ENCODE peak calls at places on chromosomes 1 and 21, in four cellular contexts. One of them, this sample, is unnamed.

GRCh38 chr1:161048949-161049722 is 3.4 kb upstream of the USF1 start:
- DNase-seq in upper lobe of left lung: no peak
- DNase-seq in NCI-H2081: no peak
- DNase-seq in stimulated activated CD4-positive, alpha-beta T cell treated with anti-CD3 and anti-CD28 coated beads, Interleukin-2, amount 100 ng/mL, for 48 hours: no peak
- DNase-seq in this sample: no peak

GRCh38 chr21:38956791-38957571 is 151.3 kb downstream of the ETS2 start:
- DNase-seq in upper lobe of left lung: peak
- DNase-seq in NCI-H2081: peak
- DNase-seq in stimulated activated CD4-positive, alpha-beta T cell treated with anti-CD3 and anti-CD28 coated beads, Interleukin-2, amount 100 ng/mL, for 48 hours: no peak
- DNase-seq in this sample: peak

GRCh38 chr21:43313221-43313938 is 113.6 kb downstream of the SIK1 start:
- DNase-seq in upper lobe of left lung: no peak
- DNase-seq in NCI-H2081: no peak
- DNase-seq in stimulated activated CD4-positive, alpha-beta T cell treated with anti-CD3 and anti-CD28 coated beads, Interleukin-2, amount 100 ng/mL, for 48 hours: no peak
- DNase-seq in this sample: no peak

GRCh38 chr1:210464519-210465039 is 135.9 kb downstream of the HHAT start:
- DNase-seq in upper lobe of left lung: peak
- DNase-seq in NCI-H2081: peak
- DNase-seq in stimulated activated CD4-positive, alpha-beta T cell treated with anti-CD3 and anti-CD28 coated beads, Interleukin-2, amount 100 ng/mL, for 48 hours: peak
- DNase-seq in this sample: no peak

GRCh38 chr1:229381234-229381633 is 38.4 kb upstream of the CCSAP start:
- DNase-seq in upper lobe of left lung: no peak
- DNase-seq in NCI-H2081: peak
- DNase-seq in stimulated activated CD4-positive, alpha-beta T cell treated with anti-CD3 and anti-CD28 coated beads, Interleukin-2, amount 100 ng/mL, for 48 hours: no peak
- DNase-seq in this sample: no peak

GRCh38 chr1:161736332-161736969 is 13.1 kb upstream of the DUSP12 start:
- DNase-seq in upper lobe of left lung: no peak
- DNase-seq in NCI-H2081: no peak
- DNase-seq in stimulated activated CD4-positive, alpha-beta T cell treated with anti-CD3 and anti-CD28 coated beads, Interleukin-2, amount 100 ng/mL, for 48 hours: no peak
- DNase-seq in this sample: peak

GRCh38 chr1:19453843-19454242 is 31.5 kb downstream of the CAPZB start:
- DNase-seq in upper lobe of left lung: no peak
- DNase-seq in NCI-H2081: no peak
- DNase-seq in stimulated activated CD4-positive, alpha-beta T cell treated with anti-CD3 and anti-CD28 coated beads, Interleukin-2, amount 100 ng/mL, for 48 hours: no peak
- DNase-seq in this sample: peak

GRCh38 chr1:53156783-53157182 is 14.3 kb upstream of the SLC1A7 start:
- DNase-seq in upper lobe of left lung: no peak
- DNase-seq in NCI-H2081: no peak
- DNase-seq in stimulated activated CD4-positive, alpha-beta T cell treated with anti-CD3 and anti-CD28 coated beads, Interleukin-2, amount 100 ng/mL, for 48 hours: no peak
- DNase-seq in this sample: no peak

GRCh38 chr1:226100436-226101347 is 38.2 kb downstream of the H3-3A start:
- DNase-seq in upper lobe of left lung: peak
- DNase-seq in NCI-H2081: peak
- DNase-seq in stimulated activated CD4-positive, alpha-beta T cell treated with anti-CD3 and anti-CD28 coated beads, Interleukin-2, amount 100 ng/mL, for 48 hours: peak
- DNase-seq in this sample: no peak

GRCh38 chr1:227901239-227901905 is 46.4 kb downstream of the WNT9A start:
- DNase-seq in upper lobe of left lung: no peak
- DNase-seq in NCI-H2081: no peak
- DNase-seq in stimulated activated CD4-positive, alpha-beta T cell treated with anti-CD3 and anti-CD28 coated beads, Interleukin-2, amount 100 ng/mL, for 48 hours: no peak
- DNase-seq in this sample: no peak

GRCh38 chr1:178352790-178353416 is 143.9 kb downstream of the CLEC20A start:
- DNase-seq in upper lobe of left lung: no peak
- DNase-seq in NCI-H2081: no peak
- DNase-seq in stimulated activated CD4-positive, alpha-beta T cell treated with anti-CD3 and anti-CD28 coated beads, Interleukin-2, amount 100 ng/mL, for 48 hours: no peak
- DNase-seq in this sample: no peak

GRCh38 chr1:234707641-234708040 is 97.7 kb upstream of the IRF2BP2 start:
- DNase-seq in upper lobe of left lung: peak
- DNase-seq in NCI-H2081: no peak
- DNase-seq in stimulated activated CD4-positive, alpha-beta T cell treated with anti-CD3 and anti-CD28 coated beads, Interleukin-2, amount 100 ng/mL, for 48 hours: no peak
- DNase-seq in this sample: peak

GRCh38 chr21:46636550-46637289 is 1.2 kb downstream of the PRMT2 start:
- DNase-seq in upper lobe of left lung: no peak
- DNase-seq in NCI-H2081: no peak
- DNase-seq in stimulated activated CD4-positive, alpha-beta T cell treated with anti-CD3 and anti-CD28 coated beads, Interleukin-2, amount 100 ng/mL, for 48 hours: no peak
- DNase-seq in this sample: no peak

GRCh38 chr1:198846506-198847010 is 207.7 kb downstream of the PTPRC start:
- DNase-seq in upper lobe of left lung: no peak
- DNase-seq in NCI-H2081: no peak
- DNase-seq in stimulated activated CD4-positive, alpha-beta T cell treated with anti-CD3 and anti-CD28 coated beads, Interleukin-2, amount 100 ng/mL, for 48 hours: no peak
- DNase-seq in this sample: no peak

GRCh38 chr21:46320331-46320801 is 3.3 kb downstream of the C21orf58 start:
- DNase-seq in upper lobe of left lung: no peak
- DNase-seq in NCI-H2081: no peak
- DNase-seq in stimulated activated CD4-positive, alpha-beta T cell treated with anti-CD3 and anti-CD28 coated beads, Interleukin-2, amount 100 ng/mL, for 48 hours: no peak
- DNase-seq in this sample: no peak

GRCh38 chr1:14567056-14567455 is 31.4 kb upstream of the KAZN start:
- DNase-seq in upper lobe of left lung: no peak
- DNase-seq in NCI-H2081: no peak
- DNase-seq in stimulated activated CD4-positive, alpha-beta T cell treated with anti-CD3 and anti-CD28 coated beads, Interleukin-2, amount 100 ng/mL, for 48 hours: no peak
- DNase-seq in this sample: peak

GRCh38 chr1:152904688-152905440 is 3.5 kb upstream of the IVL start:
- DNase-seq in upper lobe of left lung: no peak
- DNase-seq in NCI-H2081: no peak
- DNase-seq in stimulated activated CD4-positive, alpha-beta T cell treated with anti-CD3 and anti-CD28 coated beads, Interleukin-2, amount 100 ng/mL, for 48 hours: no peak
- DNase-seq in this sample: no peak

GRCh38 chr1:111221633-111222286 is 5.8 kb upstream of the CHI3L2 start:
- DNase-seq in upper lobe of left lung: peak
- DNase-seq in NCI-H2081: no peak
- DNase-seq in stimulated activated CD4-positive, alpha-beta T cell treated with anti-CD3 and anti-CD28 coated beads, Interleukin-2, amount 100 ng/mL, for 48 hours: peak
- DNase-seq in this sample: peak

GRCh38 chr1:8595919-8596318 is 221.5 kb downstream of the RERE start:
- DNase-seq in upper lobe of left lung: no peak
- DNase-seq in NCI-H2081: no peak
- DNase-seq in stimulated activated CD4-positive, alpha-beta T cell treated with anti-CD3 and anti-CD28 coated beads, Interleukin-2, amount 100 ng/mL, for 48 hours: no peak
- DNase-seq in this sample: no peak

GRCh38 chr21:34933609-34934345 is 115.3 kb downstream of the RUNX1 start:
- DNase-seq in upper lobe of left lung: no peak
- DNase-seq in NCI-H2081: no peak
- DNase-seq in stimulated activated CD4-positive, alpha-beta T cell treated with anti-CD3 and anti-CD28 coated beads, Interleukin-2, amount 100 ng/mL, for 48 hours: no peak
- DNase-seq in this sample: peak

GRCh38 chr1:169722784-169723183 is 11.1 kb downstream of the SELE start:
- DNase-seq in upper lobe of left lung: no peak
- DNase-seq in NCI-H2081: no peak
- DNase-seq in stimulated activated CD4-positive, alpha-beta T cell treated with anti-CD3 and anti-CD28 coated beads, Interleukin-2, amount 100 ng/mL, for 48 hours: no peak
- DNase-seq in this sample: no peak

GRCh38 chr1:33277488-33278084 is 21.3 kb downstream of the ZNF362 start:
- DNase-seq in upper lobe of left lung: no peak
- DNase-seq in NCI-H2081: no peak
- DNase-seq in stimulated activated CD4-positive, alpha-beta T cell treated with anti-CD3 and anti-CD28 coated beads, Interleukin-2, amount 100 ng/mL, for 48 hours: no peak
- DNase-seq in this sample: no peak

GRCh38 chr1:52240592-52240991 is 98.7 kb downstream of the ZFYVE9 start:
- DNase-seq in upper lobe of left lung: no peak
- DNase-seq in NCI-H2081: no peak
- DNase-seq in stimulated activated CD4-positive, alpha-beta T cell treated with anti-CD3 and anti-CD28 coated beads, Interleukin-2, amount 100 ng/mL, for 48 hours: no peak
- DNase-seq in this sample: no peak

GRCh38 chr1:25109527-25109926 is 122.8 kb downstream of the SYF2 start:
- DNase-seq in upper lobe of left lung: no peak
- DNase-seq in NCI-H2081: no peak
- DNase-seq in stimulated activated CD4-positive, alpha-beta T cell treated with anti-CD3 and anti-CD28 coated beads, Interleukin-2, amount 100 ng/mL, for 48 hours: no peak
- DNase-seq in this sample: no peak

GRCh38 chr1:185250063-185250462 is 67.0 kb downstream of the IVNS1ABP start:
- DNase-seq in upper lobe of left lung: no peak
- DNase-seq in NCI-H2081: no peak
- DNase-seq in stimulated activated CD4-positive, alpha-beta T cell treated with anti-CD3 and anti-CD28 coated beads, Interleukin-2, amount 100 ng/mL, for 48 hours: no peak
- DNase-seq in this sample: no peak

GRCh38 chr1:9368356-9368755 is 75.7 kb downstream of the SPSB1 start:
- DNase-seq in upper lobe of left lung: no peak
- DNase-seq in NCI-H2081: no peak
- DNase-seq in stimulated activated CD4-positive, alpha-beta T cell treated with anti-CD3 and anti-CD28 coated beads, Interleukin-2, amount 100 ng/mL, for 48 hours: no peak
- DNase-seq in this sample: no peak

GRCh38 chr1:72869873-72870272 is 587.5 kb upstream of the NEGR1 start:
- DNase-seq in upper lobe of left lung: no peak
- DNase-seq in NCI-H2081: no peak
- DNase-seq in stimulated activated CD4-positive, alpha-beta T cell treated with anti-CD3 and anti-CD28 coated beads, Interleukin-2, amount 100 ng/mL, for 48 hours: no peak
- DNase-seq in this sample: no peak

GRCh38 chr1:107817909-107818308 is 147.1 kb downstream of the VAV3 start:
- DNase-seq in upper lobe of left lung: no peak
- DNase-seq in NCI-H2081: no peak
- DNase-seq in stimulated activated CD4-positive, alpha-beta T cell treated with anti-CD3 and anti-CD28 coated beads, Interleukin-2, amount 100 ng/mL, for 48 hours: no peak
- DNase-seq in this sample: no peak

GRCh38 chr21:29125199-29125598 is 5.2 kb upstream of the MAP3K7CL start:
- DNase-seq in upper lobe of left lung: no peak
- DNase-seq in NCI-H2081: no peak
- DNase-seq in stimulated activated CD4-positive, alpha-beta T cell treated with anti-CD3 and anti-CD28 coated beads, Interleukin-2, amount 100 ng/mL, for 48 hours: no peak
- DNase-seq in this sample: peak

GRCh38 chr21:41247976-41248545 is 68.5 kb upstream of the FAM3B start:
- DNase-seq in upper lobe of left lung: no peak
- DNase-seq in NCI-H2081: no peak
- DNase-seq in stimulated activated CD4-positive, alpha-beta T cell treated with anti-CD3 and anti-CD28 coated beads, Interleukin-2, amount 100 ng/mL, for 48 hours: no peak
- DNase-seq in this sample: no peak

GRCh38 chr1:19645544-19646252 is 1.6 kb downstream of the NBL1 start:
- DNase-seq in upper lobe of left lung: no peak
- DNase-seq in NCI-H2081: no peak
- DNase-seq in stimulated activated CD4-positive, alpha-beta T cell treated with anti-CD3 and anti-CD28 coated beads, Interleukin-2, amount 100 ng/mL, for 48 hours: no peak
- DNase-seq in this sample: no peak

GRCh38 chr21:44000360-44000759 is 11.7 kb upstream of the TRAPPC10 start:
- DNase-seq in upper lobe of left lung: no peak
- DNase-seq in NCI-H2081: no peak
- DNase-seq in stimulated activated CD4-positive, alpha-beta T cell treated with anti-CD3 and anti-CD28 coated beads, Interleukin-2, amount 100 ng/mL, for 48 hours: no peak
- DNase-seq in this sample: no peak

GRCh38 chr1:184150776-184151531 is 99.4 kb downstream of the TSEN15 start:
- DNase-seq in upper lobe of left lung: no peak
- DNase-seq in NCI-H2081: no peak
- DNase-seq in stimulated activated CD4-positive, alpha-beta T cell treated with anti-CD3 and anti-CD28 coated beads, Interleukin-2, amount 100 ng/mL, for 48 hours: no peak
- DNase-seq in this sample: no peak

GRCh38 chr21:37266515-37267221 is 466 bp downstream of the VPS26C start:
- DNase-seq in upper lobe of left lung: peak
- DNase-seq in NCI-H2081: peak
- DNase-seq in stimulated activated CD4-positive, alpha-beta T cell treated with anti-CD3 and anti-CD28 coated beads, Interleukin-2, amount 100 ng/mL, for 48 hours: no peak
- DNase-seq in this sample: no peak

This sample was measured in MV-4-11.